ENCODE peak calls at places on chromosomes 2 and 18, in five cellular contexts. F is H7, L is mucosa of descending colon, O is cardiac fibroblast, X is mesenchymal stem cell. U is an unnamed sample.

GRCh38 chr2:235551965-235552364 is 58.1 kb downstream of the AGAP1 start:
- DNase-seq in F (peak), L (peak), O (peak), X (peak), U (peak)

GRCh38 chr18:14914126-14914525 is 166.2 kb downstream of the ANKRD30B start:
- DNase-seq in F (no peak), L (no peak), O (no peak), X (no peak), U (no peak)

GRCh38 chr2:75134802-75135201 is 64.5 kb downstream of the TACR1 start:
- DNase-seq in F (no peak), L (no peak), O (no peak), X (peak), U (no peak)

GRCh38 chr2:109694190-109694589 is 80.0 kb downstream of the SOWAHC start:
- DNase-seq in F (no peak), L (no peak), O (peak), X (peak), U (peak)

GRCh38 chr2:147275943-147276342 is 568.9 kb upstream of the ACVR2A start:
- DNase-seq in F (peak), L (no peak), O (no peak), X (no peak), U (peak)

GRCh38 chr2:166375736-166376487 is at the start of gene SCN9A:
- DNase-seq in F (peak), L (peak), O (peak), X (peak), U (peak)

GRCh38 chr2:233700028-233700635 is 7.4 kb downstream of the UGT1A6 start:
- DNase-seq in F (no peak), L (no peak), O (peak), X (peak), U (peak)

GRCh38 chr2:2701813-2702212 is 370.7 kb upstream of the MYT1L start:
- DNase-seq in F (no peak), L (no peak), O (no peak), X (no peak), U (no peak)

DNA sequence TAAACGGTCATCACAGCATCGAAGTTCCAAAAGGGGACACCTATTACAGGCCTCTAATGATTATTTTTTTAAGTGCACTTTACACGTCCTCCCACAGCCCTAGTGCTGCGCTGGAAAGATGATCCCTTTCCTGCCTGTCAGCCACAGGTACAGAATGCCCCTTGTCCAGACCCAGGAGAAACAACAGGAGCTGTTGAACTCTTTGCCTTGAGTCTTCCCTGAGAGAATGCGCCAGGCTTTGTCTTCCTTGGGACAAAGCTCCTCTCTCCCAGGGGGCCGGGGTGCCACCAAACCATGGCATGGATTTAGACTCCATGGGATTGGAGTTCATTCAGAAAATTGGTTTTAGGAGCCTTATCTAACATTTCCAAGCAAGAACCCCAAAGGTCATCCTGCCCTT is 319.0 kb upstream of the SOX11 start:
- DNase-seq in F (peak), L (no peak), O (no peak), X (no peak), U (peak)
- H3K4me3 ChIP-seq in F (peak), L (no peak), O (no peak), X (no peak), U (no peak)

GRCh38 chr2:65300772-65301711 is 73.4 kb downstream of the ACTR2 start:
- DNase-seq in F (peak), L (peak), O (peak), X (peak), U (peak)
- H3K4me3 ChIP-seq in F (no peak), L (no peak), O (no peak), X (peak), U (no peak)

DNA sequence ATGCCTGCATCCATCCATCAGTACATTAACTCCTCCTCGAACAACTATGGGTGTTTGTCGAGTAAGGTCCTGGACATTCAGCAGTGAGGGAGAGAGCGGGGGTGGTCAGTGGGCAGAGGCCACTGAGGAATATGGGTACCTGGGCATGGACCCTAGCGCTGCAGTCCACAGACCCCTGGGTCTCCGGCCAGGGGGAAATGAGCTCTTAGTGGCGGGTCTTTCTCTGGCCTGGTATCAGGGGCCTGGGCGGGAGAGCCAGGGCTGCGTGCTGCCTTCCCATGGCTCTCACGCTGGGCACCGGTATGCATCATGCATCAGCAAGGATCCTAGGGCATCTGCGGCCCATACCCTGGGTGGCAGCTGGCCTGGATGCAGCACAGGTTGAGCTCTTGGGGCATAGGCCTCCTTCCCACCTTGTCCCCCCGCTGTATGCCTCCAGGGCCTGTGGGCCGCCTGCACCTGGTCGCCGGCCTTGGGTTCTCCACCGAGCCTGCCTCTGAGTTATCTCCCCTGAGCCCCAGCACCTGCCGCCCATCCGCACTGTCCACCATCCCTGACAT is 1.3 kb upstream of the MOCOS start:
- DNase-seq in F (no peak), L (no peak), O (no peak), X (no peak), U (no peak)
- H3K4me3 ChIP-seq in F (peak), L (no peak), O (no peak), X (peak), U (no peak)

DNA sequence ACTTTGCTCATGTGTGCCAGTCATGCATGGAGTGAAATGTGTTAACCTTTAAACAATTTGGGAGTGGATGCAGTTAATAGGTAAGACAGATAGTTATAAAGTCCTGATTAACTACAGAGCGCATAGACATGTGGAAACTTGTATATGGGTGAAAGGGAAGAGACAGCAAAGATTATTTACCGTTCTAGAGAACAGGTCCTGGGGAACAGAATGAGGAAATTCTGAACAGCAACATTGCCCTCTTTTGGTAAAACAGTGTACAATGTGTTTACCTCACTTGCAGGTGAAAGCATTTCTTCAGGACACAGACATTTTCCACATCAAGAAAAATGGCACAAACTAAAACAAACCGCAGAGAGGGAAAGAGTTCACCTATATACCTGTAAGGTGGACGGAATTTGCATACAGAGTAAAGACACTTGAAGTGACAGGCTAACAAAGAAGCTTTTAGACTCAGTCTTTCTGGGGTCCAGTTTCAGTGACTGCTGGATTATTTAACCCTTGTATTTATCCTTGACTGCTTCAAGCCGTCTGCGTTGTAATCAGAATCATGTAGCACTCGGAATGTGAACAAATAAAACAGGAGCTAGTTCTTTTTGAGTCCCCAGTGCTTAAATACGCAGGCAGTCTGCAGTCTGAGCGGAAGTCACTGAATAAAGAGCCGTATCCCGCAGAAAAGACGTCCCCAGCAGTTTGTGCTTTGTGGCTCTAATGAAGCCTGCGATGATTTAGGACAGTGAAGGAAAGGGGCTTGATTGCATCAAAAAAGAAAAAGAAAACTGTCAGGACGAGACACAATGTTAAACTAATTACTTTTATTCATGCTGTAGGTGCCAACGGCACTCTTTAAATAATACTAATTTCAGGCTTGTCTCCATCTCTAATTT is 364.8 kb upstream of the GALNT5 start:
- DNase-seq in F (no peak), L (peak), O (peak), X (peak), U (peak)
- H3K4me3 ChIP-seq in F (peak), L (no peak), O (peak), X (peak), U (peak)

U was measured in brain microvascular endothelial cell.